ENCODE peak calls at places on chromosome 11, in eight cellular contexts. C, U, O, T, H, F, X and D are unnamed samples.

GRCh38 chr11:20483931-20484330 is 96.4 kb downstream of the PRMT3 start:
- DNase-seq in T (no peak), O (no peak), U (no peak), X (peak; percentile 3), C (no peak), F (no peak), H (no peak), D (no peak)

GRCh38 chr11:29317669-29318068 is 699.2 kb downstream of the KCNA4 start:
- DNase-seq in O (no peak), T (no peak), H (no peak), X (peak; percentile 73), F (no peak), U (no peak), C (no peak), D (no peak)

GRCh38 chr11:90874971-90875370 is 652.1 kb upstream of the CHORDC1 start:
- DNase-seq in H (no peak), X (no peak), T (no peak), U (no peak), O (no peak), F (no peak), C (no peak), D (no peak)

GRCh38 chr11:2219318-2220017 is 47.9 kb upstream of the TH start:
- DNase-seq in X (no peak), O (no peak), F (no peak), C (no peak), U (no peak), T (no peak), H (no peak), D (no peak)

GRCh38 chr11:16956538-16957153 is 57.6 kb downstream of the PLEKHA7 start:
- DNase-seq in C (no peak), O (no peak), X (no peak), T (peak; percentile 21), F (no peak), H (no peak), U (no peak), D (no peak)

GRCh38 chr11:12674571-12674935 is 332 bp downstream of the TEAD1 start:
- DNase-seq in H (no peak), X (no peak), F (no peak), T (no peak), U (no peak), O (peak; percentile 51), C (no peak), D (no peak)

GRCh38 chr11:70574725-70575347 is 176.5 kb downstream of the CTTN start:
- DNase-seq in F (no peak), O (no peak), H (peak; percentile 57), U (no peak), T (no peak), C (no peak), X (no peak), D (no peak)

GRCh38 chr11:5390210-5390609 is 6.6 kb downstream of the OR51M1 start:
- DNase-seq in X (no peak), T (no peak), C (no peak), H (no peak), F (no peak), U (no peak), O (no peak), D (no peak)

GRCh38 chr11:1388763-1389102 is 1.0 kb upstream of the BRSK2 start:
- DNase-seq in F (no peak), X (no peak), U (no peak), O (no peak), C (no peak), H (no peak), T (no peak), D (no peak)

GRCh38 chr11:64186205-64187165 is 514 bp downstream of the STIP1 start:
- DNase-seq in O (no peak), C (no peak), T (no peak), U (no peak), H (peak; percentile 56), F (no peak), X (peak; percentile 2), D (no peak)

GRCh38 chr11:118872403-118872821 is 11.3 kb upstream of the CXCR5 start:
- DNase-seq in C (no peak), U (no peak), F (peak; percentile 82), H (no peak), X (no peak), T (no peak), O (no peak), D (no peak)

GRCh38 chr11:13717331-13717730 is 48.9 kb downstream of the FAR1 start:
- DNase-seq in O (no peak), H (no peak), F (no peak), T (no peak), C (no peak), X (peak; percentile 73), U (no peak), D (no peak)

GRCh38 chr11:13718394-13718793 is 49.9 kb downstream of the FAR1 start:
- DNase-seq in T (no peak), O (no peak), H (no peak), F (no peak), X (no peak), U (no peak), C (no peak), D (no peak)

DNA sequence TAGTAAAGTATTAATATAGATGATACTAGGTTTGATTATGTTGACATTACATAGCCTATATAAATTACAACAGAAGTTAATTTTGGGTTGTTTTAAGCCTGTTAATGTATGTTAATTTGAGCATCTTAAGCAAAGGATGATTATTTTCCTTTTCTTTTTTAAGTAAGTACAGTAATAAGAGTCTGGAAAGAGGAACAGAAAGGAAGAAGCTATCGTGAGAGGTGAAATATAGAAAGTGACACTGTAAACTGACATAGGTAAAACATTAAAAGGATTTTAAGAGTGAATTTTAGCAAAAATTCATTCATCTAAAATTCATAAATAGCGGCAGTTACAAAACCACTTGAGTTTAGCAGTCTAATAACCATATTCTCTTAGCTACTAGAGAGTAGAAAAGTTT is 45.5 kb downstream of the FAR1 start:
- DNase-seq in F (no peak), H (no peak), O (no peak), U (no peak), X (no peak), C (no peak), T (no peak), D (no peak)
- TF ChIP-seq POLR2A in F (no peak), H (no peak), O (no peak), U (no peak), X (no peak), C (no peak), T (no peak), D (no peak)

GRCh38 chr11:47532597-47533213 is 20.2 kb downstream of the CELF1 start:
- DNase-seq in T (no peak), F (no peak), O (no peak), U (no peak), H (no peak), C (no peak), X (peak; percentile 31), D (no peak)
- H3K4me3 ChIP-seq in T (no peak overlapping the region), F (no peak overlapping the region), O (no peak overlapping the region), U (no peak overlapping the region), H (no peak overlapping the region), C (no peak overlapping the region), X (no peak overlapping the region), D (no peak overlapping the region)

DNA sequence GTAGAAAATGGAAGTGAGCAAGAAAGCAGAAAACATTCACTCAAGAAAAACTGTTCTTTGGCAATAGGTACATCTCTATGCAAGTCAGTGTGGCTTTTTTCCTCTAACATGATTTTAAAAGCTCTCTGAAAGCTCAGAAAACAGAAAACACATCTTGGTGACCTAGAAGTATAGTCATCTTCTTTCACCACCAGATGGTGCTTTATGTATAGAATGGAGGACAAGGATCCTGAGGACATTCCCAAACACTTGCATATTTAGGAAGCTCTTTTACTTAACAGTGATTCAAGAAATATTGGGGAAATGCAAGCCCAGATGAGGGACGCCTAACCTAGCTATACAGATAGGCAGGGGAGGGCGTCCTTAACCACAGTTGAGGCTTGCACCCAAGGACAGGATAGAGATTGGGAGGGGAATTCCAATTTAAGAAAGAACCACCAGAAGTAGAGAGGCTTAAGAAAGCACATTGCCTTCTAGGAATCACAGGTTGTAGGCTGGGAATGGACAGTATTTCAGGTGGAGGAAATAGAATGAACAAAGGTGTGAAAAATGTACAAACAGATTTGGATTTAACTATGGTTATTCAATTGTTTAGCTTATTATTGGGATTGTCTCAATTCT is 13.8 kb upstream of the CCDC81 start:
- DNase-seq in F (no peak), O (no peak), X (peak; percentile 73), U (no peak), T (peak; percentile 23), C (no peak), H (no peak), D (no peak)
- TF ChIP-seq CTCF in F (peak; percentile 11), O (no peak), X (peak; percentile 63), U (no peak), T (peak; percentile 57), C (no peak), H (peak; percentile 15), D (no peak)

GRCh38 chr11:45945392-45945999 is 23.0 kb downstream of the LARGE2 start:
- DNase-seq in X (no peak), C (no peak), U (no peak), F (no peak), O (no peak), H (no peak), T (no peak), D (no peak)
- TF ChIP-seq POLR2A in X (no peak), C (no peak), U (no peak), F (no peak), O (no peak), H (no peak), T (no peak), D (no peak)

GRCh38 chr11:75982309-75982708 is 167.3 kb downstream of the UVRAG start:
- DNase-seq in H (no peak), X (no peak), F (no peak), C (no peak), U (no peak), O (no peak), T (no peak), D (no peak)
- H3K4me3 ChIP-seq in H (no peak overlapping the region), X (no peak overlapping the region), F (no peak overlapping the region), C (no peak overlapping the region), U (no peak overlapping the region), O (no peak overlapping the region), T (no peak overlapping the region), D (no peak overlapping the region)